ENCODE peak calls at places on chromosomes 3 and 15, in eight cellular contexts. Z, B, O, S, I, T, C and V are unnamed samples.

GRCh38 chr3:109331692-109332091 is 5.7 kb downstream of the DPPA4 start:
- DNase-seq in Z (no peak), B (no peak), O (no peak), S (no peak), I (no peak), T (no peak), C (no peak), V (no peak)

GRCh38 chr15:77013786-77014136 is 18.8 kb downstream of the PSTPIP1 start:
- DNase-seq in Z (no peak), B (no peak), O (no peak), S (peak), I (peak), T (no peak), C (no peak), V (no peak)

GRCh38 chr3:39196671-39197446 is 4.5 kb upstream of the XIRP1 start:
- DNase-seq in Z (no peak), B (no peak), O (no peak), S (no peak), I (no peak), T (no peak), C (no peak), V (no peak)

GRCh38 chr3:100525753-100526612 is 33.6 kb downstream of the TMEM45A start:
- DNase-seq in Z (no peak), B (no peak), O (no peak), S (no peak), I (no peak), T (no peak), C (no peak), V (no peak)

GRCh38 chr3:53194218-53195065 is 33.4 kb downstream of the PRKCD start:
- DNase-seq in Z (no peak), B (peak), O (no peak), S (no peak), I (no peak), T (no peak), C (no peak), V (no peak)

GRCh38 chr15:37824717-37825382 is 109.6 kb upstream of the TMCO5A start:
- DNase-seq in Z (no peak), B (no peak), O (peak), S (no peak), I (peak), T (no peak), C (no peak), V (no peak)

GRCh38 chr15:35290301-35290721 is 205.2 kb upstream of the NANOGP8 start:
- DNase-seq in Z (no peak), B (no peak), O (no peak), S (no peak), I (no peak), T (no peak), C (no peak), V (no peak)

GRCh38 chr3:152121292-152121654 is 147.5 kb upstream of the MBNL1 start:
- DNase-seq in Z (no peak), B (no peak), O (no peak), S (no peak), I (no peak), T (no peak), C (no peak), V (no peak)

GRCh38 chr15:32855942-32856341 is 138.1 kb downstream of the GREM1 start:
- DNase-seq in Z (no peak), B (no peak), O (no peak), S (no peak), I (no peak), T (no peak), C (no peak), V (no peak)

GRCh38 chr3:161395613-161396012 is 24.3 kb upstream of the SPTSSB start:
- DNase-seq in Z (no peak), B (no peak), O (no peak), S (no peak), I (no peak), T (no peak), C (no peak), V (no peak)

GRCh38 chr3:55376753-55377347 is 110.3 kb downstream of the WNT5A start:
- DNase-seq in Z (no peak), B (no peak), O (no peak), S (no peak), I (peak), T (no peak), C (no peak), V (no peak)

GRCh38 chr3:161104561-161105551 is at the start of gene B3GALNT1:
- DNase-seq in Z (peak), B (no peak), O (peak), S (no peak), I (peak), T (peak), C (peak), V (no peak)

GRCh38 chr15:85589873-85590272 is 204.9 kb downstream of the KLHL25 start:
- DNase-seq in Z (no peak), B (no peak), O (no peak), S (no peak), I (no peak), T (no peak), C (no peak), V (no peak)

GRCh38 chr15:71532994-71533393 is 277.4 kb upstream of the NR2E3 start:
- DNase-seq in Z (no peak), B (no peak), O (no peak), S (no peak), I (peak), T (no peak), C (no peak), V (no peak)

GRCh38 chr3:50264389-50264963 is 4.5 kb upstream of the SEMA3B start:
- DNase-seq in Z (peak), B (peak), O (peak), S (no peak), I (no peak), T (no peak), C (peak), V (no peak)

DNA sequence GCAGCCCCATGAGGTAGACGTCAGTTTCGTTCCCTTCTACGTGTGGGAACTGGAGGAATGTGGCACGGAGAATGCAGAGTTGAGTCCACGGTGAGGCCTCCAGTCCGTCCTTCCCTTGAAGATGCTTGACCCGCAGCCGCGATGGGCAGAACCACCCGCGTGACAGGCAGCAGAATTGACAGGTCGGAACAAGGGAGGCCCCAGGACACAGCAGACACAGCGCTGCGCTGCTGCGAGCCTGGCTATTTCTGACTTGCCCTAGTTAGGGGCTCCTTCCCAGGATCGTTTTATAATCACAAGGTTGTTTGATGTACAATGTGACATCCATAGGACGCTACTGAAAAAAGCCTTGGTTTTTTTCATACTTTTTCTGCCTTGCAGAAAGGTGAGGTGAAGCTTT is 9.5 kb upstream of the TMEM41A start:
- DNase-seq in Z (no peak), B (no peak), O (no peak), S (no peak), I (no peak), T (no peak), C (no peak), V (no peak)
- TF ChIP-seq CTCF in Z (no peak), B (no peak), O (no peak), S (no peak), I (no peak), T (no peak), C (no peak), V (no peak)

GRCh38 chr3:138833908-138834358 is 795 bp downstream of the PIK3CB start:
- DNase-seq in Z (no peak), B (no peak), O (no peak), S (no peak), I (peak), T (no peak), C (peak), V (no peak)

GRCh38 chr3:138835177-138835757 is 539 bp upstream of the PIK3CB start:
- DNase-seq in Z (no peak), B (no peak), O (no peak), S (no peak), I (peak), T (no peak), C (no peak), V (no peak)

GRCh38 chr3:138829097-138829496 is 5.6 kb downstream of the PIK3CB start:
- DNase-seq in Z (no peak), B (no peak), O (no peak), S (no peak), I (no peak), T (no peak), C (no peak), V (no peak)

GRCh38 chr3:138829886-138830510 is 4.7 kb downstream of the PIK3CB start:
- DNase-seq in Z (no peak), B (no peak), O (no peak), S (no peak), I (no peak), T (no peak), C (no peak), V (no peak)

DNA sequence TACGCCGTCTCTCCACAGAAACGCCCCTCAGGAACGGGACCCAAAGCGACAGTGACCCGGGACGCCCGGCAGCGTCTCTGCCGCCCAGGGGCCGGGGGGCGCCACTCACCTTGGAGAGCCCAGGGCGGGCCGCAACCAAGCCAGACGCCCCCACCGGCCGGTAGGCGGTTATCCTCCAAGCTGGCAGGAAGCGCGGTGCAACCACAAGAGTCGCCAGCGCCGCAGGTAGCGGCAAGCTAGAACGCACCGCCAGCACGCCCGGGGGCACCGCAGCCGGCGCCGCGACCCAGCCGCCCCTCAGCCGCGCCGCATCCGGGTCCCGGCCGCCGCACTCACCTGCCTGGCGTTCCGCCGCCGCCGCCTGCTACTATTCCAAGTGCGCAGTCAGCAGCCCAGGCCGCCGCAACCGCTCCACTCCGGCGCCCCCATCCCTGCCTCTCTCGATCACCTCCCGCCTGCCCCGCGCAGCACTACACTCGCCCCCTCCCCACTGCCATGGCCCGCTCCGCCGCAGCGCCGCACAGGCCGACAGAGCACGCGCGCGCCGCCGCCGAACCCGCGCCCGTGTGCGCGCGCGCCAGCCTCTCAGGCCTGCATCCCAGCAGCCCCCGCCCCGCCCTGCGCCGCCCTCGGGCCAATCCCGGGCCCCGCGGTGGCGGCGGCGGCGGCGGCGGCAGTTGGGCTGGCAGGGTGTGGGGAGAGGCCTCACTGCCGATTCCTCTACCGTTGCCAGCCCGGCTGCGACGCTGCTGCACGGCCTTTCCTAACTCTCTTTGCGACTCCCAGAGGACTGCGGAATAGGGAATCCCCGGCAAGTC is at the start of gene PIK3CB:
- DNase-seq in Z (peak), B (peak), O (peak), S (peak), I (peak), T (peak), C (peak), V (peak)
- TF ChIP-seq CTCF in Z (peak), B (no peak), O (peak), S (no peak), I (peak), T (no peak), C (no peak), V (no peak)

DNA sequence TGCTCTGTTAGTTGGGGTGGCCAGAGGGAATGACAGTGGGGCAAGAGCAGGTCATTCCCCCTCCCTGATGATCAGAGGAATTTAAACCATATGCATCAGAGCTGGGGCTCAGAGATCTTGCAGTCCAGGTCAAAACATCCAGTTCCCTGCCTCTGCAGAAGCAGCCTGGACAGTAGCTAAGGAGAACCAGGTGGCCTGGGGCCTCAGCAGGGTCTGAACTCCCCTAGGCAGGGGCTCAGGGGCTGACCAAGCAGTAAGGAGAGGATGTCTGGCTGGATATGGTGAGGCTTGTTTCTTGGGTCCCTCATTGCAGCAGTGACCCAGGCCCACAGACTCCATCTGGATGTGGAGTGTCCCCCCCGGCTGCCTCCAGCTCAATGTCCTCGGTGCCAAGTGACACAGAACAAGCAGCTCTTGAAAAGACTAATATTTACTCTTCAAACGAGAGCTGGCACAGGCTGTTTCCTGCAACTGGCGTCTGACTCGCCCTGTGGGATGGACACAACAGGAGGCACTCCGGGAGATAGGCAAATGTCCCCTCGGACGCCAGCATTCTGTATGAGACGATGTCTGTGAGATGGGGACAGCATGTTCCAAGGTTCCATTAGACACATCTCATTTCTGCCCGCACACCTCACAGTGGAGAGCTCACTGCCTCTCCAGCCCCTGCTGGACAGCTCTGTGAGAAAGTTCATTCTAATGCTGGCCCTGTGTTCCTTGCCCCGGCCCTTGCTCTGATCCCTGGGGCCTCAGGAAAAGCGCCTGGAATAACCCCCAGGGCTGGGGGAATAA is 37.1 kb downstream of the SEC22C start:
- DNase-seq in Z (peak), B (peak), O (no peak), S (no peak), I (no peak), T (peak), C (no peak), V (no peak)
- TF ChIP-seq CTCF in Z (peak), B (peak), O (no peak), S (no peak), I (no peak), T (no peak), C (no peak), V (no peak)

GRCh38 chr3:180630360-180630759 is 28.4 kb downstream of the TTC14 start:
- DNase-seq in Z (no peak), B (no peak), O (no peak), S (no peak), I (no peak), T (no peak), C (no peak), V (no peak)

GRCh38 chr3:180633722-180634121 is 31.8 kb downstream of the TTC14 start:
- DNase-seq in Z (no peak), B (no peak), O (no peak), S (no peak), I (peak), T (no peak), C (no peak), V (no peak)

GRCh38 chr3:180626844-180627243 is 24.9 kb downstream of the TTC14 start:
- DNase-seq in Z (no peak), B (no peak), O (no peak), S (no peak), I (peak), T (no peak), C (no peak), V (no peak)

GRCh38 chr3:180631317-180631716 is 29.4 kb downstream of the TTC14 start:
- DNase-seq in Z (no peak), B (no peak), O (no peak), S (no peak), I (no peak), T (no peak), C (no peak), V (no peak)
- TF ChIP-seq CTCF in Z (no peak), B (no peak), O (no peak), S (no peak), I (no peak), T (no peak), C (no peak), V (no peak)